ENCODE peak calls at places on chromosomes 5 and 9, in seven cellular contexts. I is IMR-90, L is heart right ventricle, D is RPMI7951, T is NCI-H510A treated with DMSO at 0.1 percent for 48 hours, W is iPS-NIHi11, Q is T follicular helper cell. U is an unnamed sample.

GRCh38 chr5:121695307-121695706 is 156.4 kb upstream of the FTMT start:
- DNase-seq in I (no peak), L (no peak), D (peak), T (no peak), W (no peak), Q (no peak), U (no peak)

GRCh38 chr9:122562134-122562760 is 9.3 kb downstream of the OR1N2 start:
- DNase-seq in I (no peak), L (no peak), D (no peak), T (no peak), W (no peak), Q (no peak), U (no peak)

GRCh38 chr5:72204946-72205345 is 97.7 kb downstream of the MAP1B start:
- DNase-seq in I (peak), L (no peak), D (no peak), T (no peak), W (no peak), Q (no peak), U (no peak)

GRCh38 chr5:9895305-9895650 is 265.1 kb upstream of the TAS2R1 start:
- DNase-seq in I (no peak), L (no peak), D (no peak), T (no peak), W (peak), Q (no peak), U (no peak)

GRCh38 chr9:124839612-124840299 is 13.5 kb upstream of the WDR38 start:
- DNase-seq in I (peak), L (no peak), D (no peak), T (no peak), W (peak), Q (no peak), U (no peak)

GRCh38 chr5:59732806-59733205 is 160.7 kb downstream of the PDE4D start:
- DNase-seq in I (no peak), L (no peak), D (no peak), T (no peak), W (no peak), Q (no peak), U (no peak)

GRCh38 chr5:113050606-113051391 is 74.2 kb downstream of the DCP2 start:
- DNase-seq in I (peak), L (no peak), D (peak), T (no peak), W (no peak), Q (no peak), U (no peak)

GRCh38 chr9:92668746-92669526 is 995 bp downstream of the IPPK start:
- DNase-seq in I (peak), L (peak), D (peak), T (no peak), W (peak), Q (no peak), U (no peak)

GRCh38 chr5:172211676-172212075 is 17.7 kb downstream of the EFCAB9 start:
- DNase-seq in I (no peak), L (no peak), D (no peak), T (no peak), W (no peak), Q (no peak), U (no peak)

GRCh38 chr5:172858511-172858989 is 24.5 kb downstream of the ERGIC1 start:
- DNase-seq in I (no peak), L (no peak), D (no peak), T (no peak), W (no peak), Q (no peak), U (no peak)

GRCh38 chr9:88396836-88397577 is 8.8 kb downstream of the SPIN1 start:
- DNase-seq in I (peak), L (no peak), D (no peak), T (no peak), W (no peak), Q (no peak), U (no peak)

GRCh38 chr9:99264070-99264469 is 42.0 kb downstream of the SEC61B start:
- DNase-seq in I (no peak), L (no peak), D (peak), T (no peak), W (peak), Q (no peak), U (no peak)

GRCh38 chr5:81898403-81898802 is 73.4 kb upstream of the ATG10 start:
- DNase-seq in I (no peak), L (no peak), D (no peak), T (no peak), W (no peak), Q (no peak), U (peak)

GRCh38 chr5:180113660-180114303 is 42.2 kb upstream of the RNF130 start:
- DNase-seq in I (no peak), L (no peak), D (no peak), T (no peak), W (no peak), Q (no peak), U (no peak)

GRCh38 chr9:119318371-119318770 is 50.9 kb downstream of the BRINP1 start:
- DNase-seq in I (no peak), L (no peak), D (no peak), T (no peak), W (peak), Q (no peak), U (no peak)

GRCh38 chr5:153905214-153905613 is 133.5 kb downstream of the FAM114A2 start:
- DNase-seq in I (no peak), L (no peak), D (no peak), T (no peak), W (no peak), Q (no peak), U (no peak)

GRCh38 chr5:83474986-83475385 is 3.4 kb downstream of the VCAN start:
- DNase-seq in I (no peak), L (no peak), D (no peak), T (no peak), W (no peak), Q (no peak), U (no peak)

GRCh38 chr5:144191998-144192397 is 21.3 kb downstream of the KCTD16 start:
- DNase-seq in I (peak), L (no peak), D (peak), T (no peak), W (peak), Q (peak), U (no peak)